ENCODE peak calls at places on chromosomes 5 and 9, in nine cellular contexts. One of them, this sample, is unnamed.

GRCh38 chr5:168870914-168871313 is 291.7 kb upstream of the PANK3 start:
- DNase-seq in lower lobe of right lung: no peak
- DNase-seq in activated T-cell treated with anti-CD3 and anti-CD28 coated beads for 48 hours: no peak
- DNase-seq in transverse colon: no peak
- DNase-seq in HuH-7.5: no peak
- DNase-seq in endodermal cell: no peak
- DNase-seq in BJ: no peak
- DNase-seq in SK-N-SH: no peak
- DNase-seq in AG20443: no peak
- DNase-seq in this sample: no peak

GRCh38 chr5:57383093-57383861 is 99.3 kb downstream of the ACTBL2 start:
- DNase-seq in lower lobe of right lung: no peak
- DNase-seq in activated T-cell treated with anti-CD3 and anti-CD28 coated beads for 48 hours: peak
- DNase-seq in transverse colon: no peak
- DNase-seq in HuH-7.5: peak
- DNase-seq in endodermal cell: peak
- DNase-seq in BJ: peak
- DNase-seq in SK-N-SH: peak
- DNase-seq in AG20443: peak
- DNase-seq in this sample: peak

GRCh38 chr9:104984541-104984940 is 56.6 kb upstream of the ABCA1 start:
- DNase-seq in lower lobe of right lung: no peak
- DNase-seq in activated T-cell treated with anti-CD3 and anti-CD28 coated beads for 48 hours: no peak
- DNase-seq in transverse colon: no peak
- DNase-seq in HuH-7.5: no peak
- DNase-seq in endodermal cell: no peak
- DNase-seq in BJ: no peak
- DNase-seq in SK-N-SH: no peak
- DNase-seq in AG20443: no peak
- DNase-seq in this sample: no peak

GRCh38 chr5:61790678-61791077 is 458.6 kb downstream of the ZSWIM6 start:
- DNase-seq in lower lobe of right lung: no peak
- DNase-seq in activated T-cell treated with anti-CD3 and anti-CD28 coated beads for 48 hours: no peak
- DNase-seq in transverse colon: peak
- DNase-seq in HuH-7.5: peak
- DNase-seq in endodermal cell: peak
- DNase-seq in BJ: no peak
- DNase-seq in SK-N-SH: no peak
- DNase-seq in AG20443: no peak
- DNase-seq in this sample: peak

GRCh38 chr9:35470894-35471293 is 19.0 kb upstream of the RUSC2 start:
- DNase-seq in lower lobe of right lung: no peak
- DNase-seq in activated T-cell treated with anti-CD3 and anti-CD28 coated beads for 48 hours: no peak
- DNase-seq in transverse colon: no peak
- DNase-seq in HuH-7.5: no peak
- DNase-seq in endodermal cell: no peak
- DNase-seq in BJ: no peak
- DNase-seq in SK-N-SH: no peak
- DNase-seq in AG20443: peak
- DNase-seq in this sample: no peak

GRCh38 chr5:10634056-10634455 is 70.2 kb downstream of the ANKRD33B start:
- DNase-seq in lower lobe of right lung: no peak
- DNase-seq in activated T-cell treated with anti-CD3 and anti-CD28 coated beads for 48 hours: no peak
- DNase-seq in transverse colon: no peak
- DNase-seq in HuH-7.5: no peak
- DNase-seq in endodermal cell: no peak
- DNase-seq in BJ: no peak
- DNase-seq in SK-N-SH: no peak
- DNase-seq in AG20443: no peak
- DNase-seq in this sample: no peak

GRCh38 chr9:136201609-136202448 is 3.1 kb downstream of the LHX3 start:
- DNase-seq in lower lobe of right lung: no peak
- DNase-seq in activated T-cell treated with anti-CD3 and anti-CD28 coated beads for 48 hours: no peak
- DNase-seq in transverse colon: no peak
- DNase-seq in HuH-7.5: no peak
- DNase-seq in endodermal cell: peak
- DNase-seq in BJ: no peak
- DNase-seq in SK-N-SH: peak
- DNase-seq in AG20443: peak
- DNase-seq in this sample: no peak

GRCh38 chr5:55578771-55579170 is 44.0 kb upstream of the PLPP1 start:
- DNase-seq in lower lobe of right lung: no peak
- DNase-seq in activated T-cell treated with anti-CD3 and anti-CD28 coated beads for 48 hours: no peak
- DNase-seq in transverse colon: no peak
- DNase-seq in HuH-7.5: no peak
- DNase-seq in endodermal cell: no peak
- DNase-seq in BJ: no peak
- DNase-seq in SK-N-SH: no peak
- DNase-seq in AG20443: peak
- DNase-seq in this sample: no peak

GRCh38 chr5:178462846-178463245 is 127.3 kb downstream of the COL23A1 start:
- DNase-seq in lower lobe of right lung: no peak
- DNase-seq in activated T-cell treated with anti-CD3 and anti-CD28 coated beads for 48 hours: no peak
- DNase-seq in transverse colon: no peak
- DNase-seq in HuH-7.5: no peak
- DNase-seq in endodermal cell: peak
- DNase-seq in BJ: no peak
- DNase-seq in SK-N-SH: no peak
- DNase-seq in AG20443: no peak
- DNase-seq in this sample: no peak

GRCh38 chr9:130995399-130995941 is 13.5 kb upstream of the LAMC3 start:
- DNase-seq in lower lobe of right lung: peak
- DNase-seq in activated T-cell treated with anti-CD3 and anti-CD28 coated beads for 48 hours: no peak
- DNase-seq in transverse colon: peak
- DNase-seq in HuH-7.5: no peak
- DNase-seq in endodermal cell: peak
- DNase-seq in BJ: no peak
- DNase-seq in SK-N-SH: peak
- DNase-seq in AG20443: peak
- DNase-seq in this sample: no peak

GRCh38 chr5:76807296-76807695 is 11.5 kb upstream of the F2RL1 start:
- DNase-seq in lower lobe of right lung: no peak
- DNase-seq in activated T-cell treated with anti-CD3 and anti-CD28 coated beads for 48 hours: no peak
- DNase-seq in transverse colon: no peak
- DNase-seq in HuH-7.5: no peak
- DNase-seq in endodermal cell: peak
- DNase-seq in BJ: no peak
- DNase-seq in SK-N-SH: no peak
- DNase-seq in AG20443: peak
- DNase-seq in this sample: no peak

GRCh38 chr5:124655943-124656459 is 90.4 kb downstream of the ZNF608 start:
- DNase-seq in lower lobe of right lung: no peak
- DNase-seq in activated T-cell treated with anti-CD3 and anti-CD28 coated beads for 48 hours: no peak
- DNase-seq in transverse colon: peak
- DNase-seq in HuH-7.5: peak
- DNase-seq in endodermal cell: no peak
- DNase-seq in BJ: peak
- DNase-seq in SK-N-SH: peak
- DNase-seq in AG20443: peak
- DNase-seq in this sample: peak

GRCh38 chr5:134874831-134875655 is 872 bp downstream of the TXNDC15 start:
- DNase-seq in lower lobe of right lung: peak
- DNase-seq in activated T-cell treated with anti-CD3 and anti-CD28 coated beads for 48 hours: peak
- DNase-seq in transverse colon: peak
- DNase-seq in HuH-7.5: peak
- DNase-seq in endodermal cell: peak
- DNase-seq in BJ: peak
- DNase-seq in SK-N-SH: peak
- DNase-seq in AG20443: peak
- DNase-seq in this sample: peak

GRCh38 chr5:136424835-136425694 is 59.7 kb upstream of the TRPC7 start:
- DNase-seq in lower lobe of right lung: peak
- DNase-seq in activated T-cell treated with anti-CD3 and anti-CD28 coated beads for 48 hours: peak
- DNase-seq in transverse colon: peak
- DNase-seq in HuH-7.5: peak
- DNase-seq in endodermal cell: peak
- DNase-seq in BJ: no peak
- DNase-seq in SK-N-SH: peak
- DNase-seq in AG20443: peak
- DNase-seq in this sample: peak

GRCh38 chr5:149636861-149637246 is 55.6 kb downstream of the ARHGEF37 start:
- DNase-seq in lower lobe of right lung: no peak
- DNase-seq in activated T-cell treated with anti-CD3 and anti-CD28 coated beads for 48 hours: no peak
- DNase-seq in transverse colon: no peak
- DNase-seq in HuH-7.5: peak
- DNase-seq in endodermal cell: peak
- DNase-seq in BJ: no peak
- DNase-seq in SK-N-SH: peak
- DNase-seq in AG20443: peak
- DNase-seq in this sample: peak

GRCh38 chr9:98374385-98375051 is 119.1 kb upstream of the TBC1D2 start:
- DNase-seq in lower lobe of right lung: no peak
- DNase-seq in activated T-cell treated with anti-CD3 and anti-CD28 coated beads for 48 hours: no peak
- DNase-seq in transverse colon: peak
- DNase-seq in HuH-7.5: peak
- DNase-seq in endodermal cell: peak
- DNase-seq in BJ: peak
- DNase-seq in SK-N-SH: no peak
- DNase-seq in AG20443: peak
- DNase-seq in this sample: peak

GRCh38 chr9:91151014-91151740 is 210.5 kb downstream of the AUH start:
- DNase-seq in lower lobe of right lung: no peak
- DNase-seq in activated T-cell treated with anti-CD3 and anti-CD28 coated beads for 48 hours: no peak
- DNase-seq in transverse colon: no peak
- DNase-seq in HuH-7.5: no peak
- DNase-seq in endodermal cell: no peak
- DNase-seq in BJ: peak
- DNase-seq in SK-N-SH: no peak
- DNase-seq in AG20443: peak
- DNase-seq in this sample: no peak

GRCh38 chr5:140108093-140109049 is 5.5 kb upstream of the PURA start:
- DNase-seq in lower lobe of right lung: peak
- DNase-seq in activated T-cell treated with anti-CD3 and anti-CD28 coated beads for 48 hours: no peak
- DNase-seq in transverse colon: peak
- DNase-seq in HuH-7.5: peak
- DNase-seq in endodermal cell: peak
- DNase-seq in BJ: no peak
- DNase-seq in SK-N-SH: peak
- DNase-seq in AG20443: peak
- DNase-seq in this sample: peak

GRCh38 chr5:114055318-114055788 is 306.5 kb upstream of the KCNN2 start:
- DNase-seq in lower lobe of right lung: peak
- DNase-seq in activated T-cell treated with anti-CD3 and anti-CD28 coated beads for 48 hours: no peak
- DNase-seq in transverse colon: peak
- DNase-seq in HuH-7.5: no peak
- DNase-seq in endodermal cell: peak
- DNase-seq in BJ: no peak
- DNase-seq in SK-N-SH: peak
- DNase-seq in AG20443: peak
- DNase-seq in this sample: no peak

GRCh38 chr5:157574456-157575095 is 999 bp downstream of the ADAM19 start:
- DNase-seq in lower lobe of right lung: no peak
- DNase-seq in activated T-cell treated with anti-CD3 and anti-CD28 coated beads for 48 hours: no peak
- DNase-seq in transverse colon: peak
- DNase-seq in HuH-7.5: no peak
- DNase-seq in endodermal cell: peak
- DNase-seq in BJ: no peak
- DNase-seq in SK-N-SH: no peak
- DNase-seq in AG20443: peak
- DNase-seq in this sample: no peak